ENCODE peak calls at places on chromosomes 12 and 14, in seven cellular contexts. One of them, this sample, is unnamed.

GRCh38 chr14:30252800-30253425 is 306.0 kb upstream of the G2E3 start:
- DNase-seq in hypothalamus: no peak
- DNase-seq in PC-9: no peak
- DNase-seq in NCI-H2081 treated with DMSO at 0.1 percent for 48 hours: no peak
- DNase-seq in fibroblast of lung: peak; percentile 53
- DNase-seq in HuH-7: no peak
- DNase-seq in NCI-H1436: no peak
- DNase-seq in this sample: no peak

GRCh38 chr14:103725001-103725682 is 9.5 kb downstream of the ZFYVE21 start:
- DNase-seq in hypothalamus: no peak
- DNase-seq in PC-9: no peak
- DNase-seq in NCI-H2081 treated with DMSO at 0.1 percent for 48 hours: no peak
- DNase-seq in fibroblast of lung: no peak
- DNase-seq in HuH-7: no peak
- DNase-seq in NCI-H1436: no peak
- DNase-seq in this sample: no peak

GRCh38 chr12:6540181-6540877 is 6.0 kb downstream of the GAPDH start:
- DNase-seq in hypothalamus: no peak
- DNase-seq in PC-9: peak; percentile 98
- DNase-seq in NCI-H2081 treated with DMSO at 0.1 percent for 48 hours: no peak
- DNase-seq in fibroblast of lung: peak; percentile 95
- DNase-seq in HuH-7: no peak
- DNase-seq in NCI-H1436: peak; percentile 81
- DNase-seq in this sample: peak; percentile 97

GRCh38 chr12:91413591-91413990 is 231.0 kb upstream of the DCN start:
- DNase-seq in hypothalamus: no peak
- DNase-seq in PC-9: peak; percentile 21
- DNase-seq in NCI-H2081 treated with DMSO at 0.1 percent for 48 hours: no peak
- DNase-seq in fibroblast of lung: peak; percentile 64
- DNase-seq in HuH-7: no peak
- DNase-seq in NCI-H1436: no peak
- DNase-seq in this sample: peak; percentile 34

GRCh38 chr12:24404086-24404815 is 454.8 kb upstream of the SOX5 start:
- DNase-seq in hypothalamus: no peak
- DNase-seq in PC-9: no peak
- DNase-seq in NCI-H2081 treated with DMSO at 0.1 percent for 48 hours: no peak
- DNase-seq in fibroblast of lung: peak; percentile 61
- DNase-seq in HuH-7: peak; percentile 8
- DNase-seq in NCI-H1436: no peak
- DNase-seq in this sample: peak; percentile 22

GRCh38 chr12:131055093-131055465 is 101.4 kb downstream of the ADGRD1 start:
- DNase-seq in hypothalamus: no peak
- DNase-seq in PC-9: no peak
- DNase-seq in NCI-H2081 treated with DMSO at 0.1 percent for 48 hours: no peak
- DNase-seq in fibroblast of lung: no peak
- DNase-seq in HuH-7: no peak
- DNase-seq in NCI-H1436: no peak
- DNase-seq in this sample: no peak

GRCh38 chr14:33676135-33676566 is 274.7 kb downstream of the EGLN3 start:
- DNase-seq in hypothalamus: peak; percentile 69
- DNase-seq in PC-9: no peak
- DNase-seq in NCI-H2081 treated with DMSO at 0.1 percent for 48 hours: peak; percentile 9
- DNase-seq in fibroblast of lung: peak; percentile 70
- DNase-seq in HuH-7: peak; percentile 23
- DNase-seq in NCI-H1436: peak; percentile 66
- DNase-seq in this sample: peak; percentile 67

GRCh38 chr12:121184425-121184824 is 25.5 kb upstream of the P2RX4 start:
- DNase-seq in hypothalamus: no peak
- DNase-seq in PC-9: no peak
- DNase-seq in NCI-H2081 treated with DMSO at 0.1 percent for 48 hours: no peak
- DNase-seq in fibroblast of lung: no peak
- DNase-seq in HuH-7: no peak
- DNase-seq in NCI-H1436: no peak
- DNase-seq in this sample: no peak

GRCh38 chr14:70808402-70809237 is 693 bp downstream of the MAP3K9 start:
- DNase-seq in hypothalamus: no peak
- DNase-seq in PC-9: peak; percentile 51
- DNase-seq in NCI-H2081 treated with DMSO at 0.1 percent for 48 hours: no peak
- DNase-seq in fibroblast of lung: peak; percentile 10
- DNase-seq in HuH-7: peak; percentile 36
- DNase-seq in NCI-H1436: peak; percentile 40
- DNase-seq in this sample: no peak

GRCh38 chr12:95653761-95654546 is 102.7 kb upstream of the USP44 start:
- DNase-seq in hypothalamus: no peak
- DNase-seq in PC-9: peak; percentile 29
- DNase-seq in NCI-H2081 treated with DMSO at 0.1 percent for 48 hours: no peak
- DNase-seq in fibroblast of lung: peak; percentile 47
- DNase-seq in HuH-7: no peak
- DNase-seq in NCI-H1436: no peak
- DNase-seq in this sample: peak; percentile 70

GRCh38 chr14:65222434-65222833 is 120.1 kb upstream of the MAX start:
- DNase-seq in hypothalamus: peak; percentile 76
- DNase-seq in PC-9: peak; percentile 40
- DNase-seq in NCI-H2081 treated with DMSO at 0.1 percent for 48 hours: no peak
- DNase-seq in fibroblast of lung: peak; percentile 57
- DNase-seq in HuH-7: peak; percentile 50
- DNase-seq in NCI-H1436: peak; percentile 21
- DNase-seq in this sample: peak; percentile 85

GRCh38 chr12:120356567-120357030 is 12.4 kb downstream of the MSI1 start:
- DNase-seq in hypothalamus: peak; percentile 74
- DNase-seq in PC-9: peak; percentile 94
- DNase-seq in NCI-H2081 treated with DMSO at 0.1 percent for 48 hours: no peak
- DNase-seq in fibroblast of lung: peak; percentile 97
- DNase-seq in HuH-7: peak; percentile 95
- DNase-seq in NCI-H1436: peak; percentile 46
- DNase-seq in this sample: peak; percentile 89

GRCh38 chr12:2095878-2096277 is 43.1 kb downstream of the CACNA1C start:
- DNase-seq in hypothalamus: no peak
- DNase-seq in PC-9: no peak
- DNase-seq in NCI-H2081 treated with DMSO at 0.1 percent for 48 hours: no peak
- DNase-seq in fibroblast of lung: no peak
- DNase-seq in HuH-7: no peak
- DNase-seq in NCI-H1436: no peak
- DNase-seq in this sample: no peak

GRCh38 chr14:36556811-36557433 is 25.5 kb downstream of the NKX2-8 start:
- DNase-seq in hypothalamus: peak; percentile 7
- DNase-seq in PC-9: peak; percentile 9
- DNase-seq in NCI-H2081 treated with DMSO at 0.1 percent for 48 hours: no peak
- DNase-seq in fibroblast of lung: peak; percentile 4
- DNase-seq in HuH-7: peak; percentile 14
- DNase-seq in NCI-H1436: peak; percentile 79
- DNase-seq in this sample: peak; percentile 31

GRCh38 chr14:63727231-63727735 is 582 bp downstream of the SGPP1 start:
- DNase-seq in hypothalamus: peak; percentile 50
- DNase-seq in PC-9: peak; percentile 44
- DNase-seq in NCI-H2081 treated with DMSO at 0.1 percent for 48 hours: no peak
- DNase-seq in fibroblast of lung: peak; percentile 55
- DNase-seq in HuH-7: peak; percentile 19
- DNase-seq in NCI-H1436: no peak
- DNase-seq in this sample: peak; percentile 50

GRCh38 chr12:91250273-91250672 is 67.7 kb upstream of the DCN start:
- DNase-seq in hypothalamus: no peak
- DNase-seq in PC-9: no peak
- DNase-seq in NCI-H2081 treated with DMSO at 0.1 percent for 48 hours: no peak
- DNase-seq in fibroblast of lung: no peak
- DNase-seq in HuH-7: no peak
- DNase-seq in NCI-H1436: no peak
- DNase-seq in this sample: peak; percentile 52

GRCh38 chr14:57390806-57391562 is 598 bp downstream of the NAA30 start:
- DNase-seq in hypothalamus: peak; percentile 55
- DNase-seq in PC-9: peak; percentile 34
- DNase-seq in NCI-H2081 treated with DMSO at 0.1 percent for 48 hours: no peak
- DNase-seq in fibroblast of lung: peak; percentile 50
- DNase-seq in HuH-7: peak; percentile 52
- DNase-seq in NCI-H1436: no peak
- DNase-seq in this sample: peak; percentile 34

GRCh38 chr14:68408680-68409079 is 384.2 kb downstream of the ZFP36L1 start:
- DNase-seq in hypothalamus: no peak
- DNase-seq in PC-9: no peak
- DNase-seq in NCI-H2081 treated with DMSO at 0.1 percent for 48 hours: no peak
- DNase-seq in fibroblast of lung: peak; percentile 22
- DNase-seq in HuH-7: no peak
- DNase-seq in NCI-H1436: no peak
- DNase-seq in this sample: peak; percentile 75

GRCh38 chr12:53097207-53097563 is 282 bp upstream of the IGFBP6 start:
- DNase-seq in hypothalamus: no peak
- DNase-seq in PC-9: no peak
- DNase-seq in NCI-H2081 treated with DMSO at 0.1 percent for 48 hours: no peak
- DNase-seq in fibroblast of lung: peak; percentile 61
- DNase-seq in HuH-7: no peak
- DNase-seq in NCI-H1436: no peak
- DNase-seq in this sample: peak; percentile 43

GRCh38 chr12:117404203-117404853 is 42.9 kb upstream of the NOS1 start:
- DNase-seq in hypothalamus: no peak
- DNase-seq in PC-9: no peak
- DNase-seq in NCI-H2081 treated with DMSO at 0.1 percent for 48 hours: no peak
- DNase-seq in fibroblast of lung: no peak
- DNase-seq in HuH-7: no peak
- DNase-seq in NCI-H1436: no peak
- DNase-seq in this sample: no peak

GRCh38 chr14:103561381-103562134 is 899 bp downstream of the BAG5 start:
- DNase-seq in hypothalamus: no peak
- DNase-seq in PC-9: peak; percentile 72
- DNase-seq in NCI-H2081 treated with DMSO at 0.1 percent for 48 hours: no peak
- DNase-seq in fibroblast of lung: peak; percentile 64
- DNase-seq in HuH-7: no peak
- DNase-seq in NCI-H1436: no peak
- DNase-seq in this sample: peak; percentile 63

GRCh38 chr12:115354007-115354452 is 670.1 kb upstream of the TBX3 start:
- DNase-seq in hypothalamus: no peak
- DNase-seq in PC-9: no peak
- DNase-seq in NCI-H2081 treated with DMSO at 0.1 percent for 48 hours: no peak
- DNase-seq in fibroblast of lung: peak; percentile 96
- DNase-seq in HuH-7: no peak
- DNase-seq in NCI-H1436: no peak
- DNase-seq in this sample: peak; percentile 96

GRCh38 chr12:4277205-4277543 is 3.6 kb downstream of the CCND2 start:
- DNase-seq in hypothalamus: no peak
- DNase-seq in PC-9: no peak
- DNase-seq in NCI-H2081 treated with DMSO at 0.1 percent for 48 hours: no peak
- DNase-seq in fibroblast of lung: no peak
- DNase-seq in HuH-7: no peak
- DNase-seq in NCI-H1436: no peak
- DNase-seq in this sample: no peak

GRCh38 chr12:56590237-56590830 is 39.8 kb downstream of the BAZ2A start:
- DNase-seq in hypothalamus: no peak
- DNase-seq in PC-9: no peak
- DNase-seq in NCI-H2081 treated with DMSO at 0.1 percent for 48 hours: no peak
- DNase-seq in fibroblast of lung: no peak
- DNase-seq in HuH-7: peak; percentile 77
- DNase-seq in NCI-H1436: no peak
- DNase-seq in this sample: peak; percentile 37

GRCh38 chr14:58150243-58150805 is 1.7 kb downstream of the ARMH4 start:
- DNase-seq in hypothalamus: no peak
- DNase-seq in PC-9: no peak
- DNase-seq in NCI-H2081 treated with DMSO at 0.1 percent for 48 hours: no peak
- DNase-seq in fibroblast of lung: no peak
- DNase-seq in HuH-7: no peak
- DNase-seq in NCI-H1436: no peak
- DNase-seq in this sample: no peak

GRCh38 chr12:69330475-69331473 is 17.4 kb upstream of the LYZ start:
- DNase-seq in hypothalamus: no peak
- DNase-seq in PC-9: peak; percentile 11
- DNase-seq in NCI-H2081 treated with DMSO at 0.1 percent for 48 hours: no peak
- DNase-seq in fibroblast of lung: no peak
- DNase-seq in HuH-7: no peak
- DNase-seq in NCI-H1436: no peak
- DNase-seq in this sample: peak; percentile 14

GRCh38 chr14:106037380-106037779 is 511.0 kb downstream of the TMEM121 start:
- DNase-seq in hypothalamus: no peak
- DNase-seq in PC-9: no peak
- DNase-seq in NCI-H2081 treated with DMSO at 0.1 percent for 48 hours: no peak
- DNase-seq in fibroblast of lung: no peak
- DNase-seq in HuH-7: no peak
- DNase-seq in NCI-H1436: no peak
- DNase-seq in this sample: no peak

GRCh38 chr14:32397871-32398640 is 69.0 kb downstream of the AKAP6 start:
- DNase-seq in hypothalamus: no peak
- DNase-seq in PC-9: peak; percentile 38
- DNase-seq in NCI-H2081 treated with DMSO at 0.1 percent for 48 hours: no peak
- DNase-seq in fibroblast of lung: peak; percentile 89
- DNase-seq in HuH-7: no peak
- DNase-seq in NCI-H1436: no peak
- DNase-seq in this sample: peak; percentile 51

GRCh38 chr12:101891462-101891971 is 14.1 kb downstream of the DRAM1 start:
- DNase-seq in hypothalamus: no peak
- DNase-seq in PC-9: peak; percentile 10
- DNase-seq in NCI-H2081 treated with DMSO at 0.1 percent for 48 hours: no peak
- DNase-seq in fibroblast of lung: peak; percentile 92
- DNase-seq in HuH-7: peak; percentile 34
- DNase-seq in NCI-H1436: no peak
- DNase-seq in this sample: peak; percentile 69

GRCh38 chr12:46473634-46474201 is 101.1 kb upstream of the SLC38A2 start:
- DNase-seq in hypothalamus: no peak
- DNase-seq in PC-9: peak; percentile 68
- DNase-seq in NCI-H2081 treated with DMSO at 0.1 percent for 48 hours: peak; percentile 15
- DNase-seq in fibroblast of lung: peak; percentile 96
- DNase-seq in HuH-7: peak; percentile 48
- DNase-seq in NCI-H1436: peak; percentile 56
- DNase-seq in this sample: peak; percentile 96

GRCh38 chr12:76374395-76375020 is 26.3 kb upstream of the BBS10 start:
- DNase-seq in hypothalamus: no peak
- DNase-seq in PC-9: no peak
- DNase-seq in NCI-H2081 treated with DMSO at 0.1 percent for 48 hours: no peak
- DNase-seq in fibroblast of lung: peak; percentile 57
- DNase-seq in HuH-7: no peak
- DNase-seq in NCI-H1436: no peak
- DNase-seq in this sample: no peak

GRCh38 chr14:50928002-50928635 is 16.2 kb downstream of the PYGL start:
- DNase-seq in hypothalamus: no peak
- DNase-seq in PC-9: no peak
- DNase-seq in NCI-H2081 treated with DMSO at 0.1 percent for 48 hours: no peak
- DNase-seq in fibroblast of lung: peak; percentile 98
- DNase-seq in HuH-7: peak; percentile 23
- DNase-seq in NCI-H1436: no peak
- DNase-seq in this sample: peak; percentile 77

GRCh38 chr14:38536376-38537038 is 280.6 kb upstream of the CLEC14A start:
- DNase-seq in hypothalamus: no peak
- DNase-seq in PC-9: no peak
- DNase-seq in NCI-H2081 treated with DMSO at 0.1 percent for 48 hours: no peak
- DNase-seq in fibroblast of lung: peak; percentile 8
- DNase-seq in HuH-7: no peak
- DNase-seq in NCI-H1436: no peak
- DNase-seq in this sample: no peak

GRCh38 chr14:92586001-92586947 is 72.7 kb downstream of the RIN3 start:
- DNase-seq in hypothalamus: no peak
- DNase-seq in PC-9: no peak
- DNase-seq in NCI-H2081 treated with DMSO at 0.1 percent for 48 hours: no peak
- DNase-seq in fibroblast of lung: peak; percentile 100
- DNase-seq in HuH-7: no peak
- DNase-seq in NCI-H1436: no peak
- DNase-seq in this sample: peak; percentile 93

GRCh38 chr14:34324363-34324795 is 137.7 kb downstream of the SPTSSA start:
- DNase-seq in hypothalamus: no peak
- DNase-seq in PC-9: peak; percentile 9
- DNase-seq in NCI-H2081 treated with DMSO at 0.1 percent for 48 hours: no peak
- DNase-seq in fibroblast of lung: peak; percentile 23
- DNase-seq in HuH-7: no peak
- DNase-seq in NCI-H1436: peak; percentile 35
- DNase-seq in this sample: peak; percentile 55

GRCh38 chr12:27652174-27652763 is 44.0 kb upstream of the REP15 start:
- DNase-seq in hypothalamus: peak; percentile 17
- DNase-seq in PC-9: peak; percentile 58
- DNase-seq in NCI-H2081 treated with DMSO at 0.1 percent for 48 hours: peak; percentile 7
- DNase-seq in fibroblast of lung: peak; percentile 66
- DNase-seq in HuH-7: peak; percentile 58
- DNase-seq in NCI-H1436: peak; percentile 37
- DNase-seq in this sample: peak; percentile 90

GRCh38 chr12:48122065-48122834 is 3.1 kb downstream of the PFKM start:
- DNase-seq in hypothalamus: no peak
- DNase-seq in PC-9: no peak
- DNase-seq in NCI-H2081 treated with DMSO at 0.1 percent for 48 hours: no peak
- DNase-seq in fibroblast of lung: no peak
- DNase-seq in HuH-7: no peak
- DNase-seq in NCI-H1436: no peak
- DNase-seq in this sample: no peak

GRCh38 chr12:18456344-18456743 is 195.0 kb downstream of the PIK3C2G start:
- DNase-seq in hypothalamus: no peak
- DNase-seq in PC-9: no peak
- DNase-seq in NCI-H2081 treated with DMSO at 0.1 percent for 48 hours: no peak
- DNase-seq in fibroblast of lung: no peak
- DNase-seq in HuH-7: no peak
- DNase-seq in NCI-H1436: no peak
- DNase-seq in this sample: no peak

This sample was measured in cardiac fibroblast.